ENCODE peak calls at places on chromosomes 6 and 20, in ten cellular contexts. One of them, this sample, is unnamed.

GRCh38 chr6:163147988-163148387 is 266.5 kb upstream of the QKI start:
- DNase-seq in IMR-90: no peak
- DNase-seq in mesendoderm: no peak
- DNase-seq in NAMALWA: peak
- DNase-seq in stimulated activated CD8-positive, alpha-beta memory T cell treated with anti-CD3 and anti-CD28 coated beads, Interleukin-2, amount 100 ng/mL, for 48 hours: no peak
- DNase-seq in RWPE2: no peak
- DNase-seq in stimulated activated CD4-positive, alpha-beta T cell treated with anti-CD3 and anti-CD28 coated beads, Interleukin-4, amount 100 ng/mL, for 4 hours: no peak
- DNase-seq in PC-3: peak
- DNase-seq in GM23248: no peak
- DNase-seq in mesenteric fat pad: no peak
- DNase-seq in this sample: peak

GRCh38 chr6:166927240-166927941 is 29.0 kb downstream of the RNASET2 start:
- DNase-seq in mesenteric fat pad: peak
- DNase-seq in NAMALWA: no peak
- DNase-seq in RWPE2: no peak
- DNase-seq in GM23248: no peak
- DNase-seq in PC-3: no peak
- DNase-seq in stimulated activated CD4-positive, alpha-beta T cell treated with anti-CD3 and anti-CD28 coated beads, Interleukin-4, amount 100 ng/mL, for 4 hours: no peak
- DNase-seq in mesendoderm: no peak
- DNase-seq in stimulated activated CD8-positive, alpha-beta memory T cell treated with anti-CD3 and anti-CD28 coated beads, Interleukin-2, amount 100 ng/mL, for 48 hours: no peak
- DNase-seq in IMR-90: no peak
- DNase-seq in this sample: no peak

GRCh38 chr6:137043710-137044365 is 927 bp downstream of the IL20RA start:
- DNase-seq in mesenteric fat pad: no peak
- DNase-seq in mesendoderm: peak
- DNase-seq in stimulated activated CD8-positive, alpha-beta memory T cell treated with anti-CD3 and anti-CD28 coated beads, Interleukin-2, amount 100 ng/mL, for 48 hours: no peak
- DNase-seq in IMR-90: peak
- DNase-seq in GM23248: peak
- DNase-seq in stimulated activated CD4-positive, alpha-beta T cell treated with anti-CD3 and anti-CD28 coated beads, Interleukin-4, amount 100 ng/mL, for 4 hours: no peak
- DNase-seq in RWPE2: no peak
- DNase-seq in PC-3: peak
- DNase-seq in NAMALWA: no peak
- DNase-seq in this sample: peak

GRCh38 chr20:38138086-38138777 is 26.8 kb downstream of the TGM2 start:
- DNase-seq in NAMALWA: no peak
- DNase-seq in IMR-90: no peak
- DNase-seq in RWPE2: peak
- DNase-seq in stimulated activated CD8-positive, alpha-beta memory T cell treated with anti-CD3 and anti-CD28 coated beads, Interleukin-2, amount 100 ng/mL, for 48 hours: no peak
- DNase-seq in PC-3: no peak
- DNase-seq in mesendoderm: no peak
- DNase-seq in stimulated activated CD4-positive, alpha-beta T cell treated with anti-CD3 and anti-CD28 coated beads, Interleukin-4, amount 100 ng/mL, for 4 hours: no peak
- DNase-seq in GM23248: no peak
- DNase-seq in mesenteric fat pad: peak
- DNase-seq in this sample: no peak

GRCh38 chr20:63132131-63132714 is 83.7 kb downstream of the YTHDF1 start:
- DNase-seq in mesendoderm: no peak
- DNase-seq in NAMALWA: no peak
- DNase-seq in stimulated activated CD8-positive, alpha-beta memory T cell treated with anti-CD3 and anti-CD28 coated beads, Interleukin-2, amount 100 ng/mL, for 48 hours: no peak
- DNase-seq in PC-3: no peak
- DNase-seq in GM23248: no peak
- DNase-seq in RWPE2: peak
- DNase-seq in IMR-90: no peak
- DNase-seq in stimulated activated CD4-positive, alpha-beta T cell treated with anti-CD3 and anti-CD28 coated beads, Interleukin-4, amount 100 ng/mL, for 4 hours: no peak
- DNase-seq in mesenteric fat pad: peak
- DNase-seq in this sample: no peak

GRCh38 chr6:77669913-77670312 is 17.1 kb downstream of the MEI4 start:
- DNase-seq in RWPE2: no peak
- DNase-seq in NAMALWA: no peak
- DNase-seq in GM23248: no peak
- DNase-seq in mesendoderm: no peak
- DNase-seq in stimulated activated CD4-positive, alpha-beta T cell treated with anti-CD3 and anti-CD28 coated beads, Interleukin-4, amount 100 ng/mL, for 4 hours: no peak
- DNase-seq in mesenteric fat pad: no peak
- DNase-seq in stimulated activated CD8-positive, alpha-beta memory T cell treated with anti-CD3 and anti-CD28 coated beads, Interleukin-2, amount 100 ng/mL, for 48 hours: no peak
- DNase-seq in IMR-90: no peak
- DNase-seq in PC-3: no peak
- DNase-seq in this sample: no peak

GRCh38 chr6:41713650-41714291 is 21.6 kb downstream of the TFEB start:
- DNase-seq in RWPE2: no peak
- DNase-seq in GM23248: peak
- DNase-seq in stimulated activated CD8-positive, alpha-beta memory T cell treated with anti-CD3 and anti-CD28 coated beads, Interleukin-2, amount 100 ng/mL, for 48 hours: no peak
- DNase-seq in IMR-90: no peak
- DNase-seq in stimulated activated CD4-positive, alpha-beta T cell treated with anti-CD3 and anti-CD28 coated beads, Interleukin-4, amount 100 ng/mL, for 4 hours: no peak
- DNase-seq in PC-3: no peak
- DNase-seq in mesendoderm: no peak
- DNase-seq in mesenteric fat pad: no peak
- DNase-seq in NAMALWA: no peak
- DNase-seq in this sample: no peak

GRCh38 chr6:18753071-18753470 is 365.9 kb downstream of the RNF144B start:
- DNase-seq in mesendoderm: no peak
- DNase-seq in stimulated activated CD4-positive, alpha-beta T cell treated with anti-CD3 and anti-CD28 coated beads, Interleukin-4, amount 100 ng/mL, for 4 hours: no peak
- DNase-seq in PC-3: no peak
- DNase-seq in NAMALWA: no peak
- DNase-seq in RWPE2: no peak
- DNase-seq in GM23248: no peak
- DNase-seq in stimulated activated CD8-positive, alpha-beta memory T cell treated with anti-CD3 and anti-CD28 coated beads, Interleukin-2, amount 100 ng/mL, for 48 hours: no peak
- DNase-seq in mesenteric fat pad: no peak
- DNase-seq in IMR-90: no peak
- DNase-seq in this sample: no peak

GRCh38 chr20:50540620-50541605 is 30.7 kb downstream of the PTPN1 start:
- DNase-seq in GM23248: peak
- DNase-seq in PC-3: peak
- DNase-seq in mesenteric fat pad: no peak
- DNase-seq in NAMALWA: no peak
- DNase-seq in RWPE2: no peak
- DNase-seq in IMR-90: peak
- DNase-seq in stimulated activated CD4-positive, alpha-beta T cell treated with anti-CD3 and anti-CD28 coated beads, Interleukin-4, amount 100 ng/mL, for 4 hours: no peak
- DNase-seq in stimulated activated CD8-positive, alpha-beta memory T cell treated with anti-CD3 and anti-CD28 coated beads, Interleukin-2, amount 100 ng/mL, for 48 hours: no peak
- DNase-seq in mesendoderm: peak
- DNase-seq in this sample: peak

GRCh38 chr6:157761331-157761921 is 61.6 kb upstream of the SNX9 start:
- DNase-seq in NAMALWA: no peak
- DNase-seq in RWPE2: no peak
- DNase-seq in stimulated activated CD8-positive, alpha-beta memory T cell treated with anti-CD3 and anti-CD28 coated beads, Interleukin-2, amount 100 ng/mL, for 48 hours: no peak
- DNase-seq in GM23248: peak
- DNase-seq in IMR-90: peak
- DNase-seq in mesendoderm: no peak
- DNase-seq in stimulated activated CD4-positive, alpha-beta T cell treated with anti-CD3 and anti-CD28 coated beads, Interleukin-4, amount 100 ng/mL, for 4 hours: no peak
- DNase-seq in mesenteric fat pad: no peak
- DNase-seq in PC-3: peak
- DNase-seq in this sample: peak

GRCh38 chr20:17327185-17327780 is 100.4 kb downstream of the PCSK2 start:
- DNase-seq in NAMALWA: no peak
- DNase-seq in mesenteric fat pad: no peak
- DNase-seq in GM23248: no peak
- DNase-seq in RWPE2: no peak
- DNase-seq in stimulated activated CD8-positive, alpha-beta memory T cell treated with anti-CD3 and anti-CD28 coated beads, Interleukin-2, amount 100 ng/mL, for 48 hours: no peak
- DNase-seq in mesendoderm: no peak
- DNase-seq in PC-3: no peak
- DNase-seq in stimulated activated CD4-positive, alpha-beta T cell treated with anti-CD3 and anti-CD28 coated beads, Interleukin-4, amount 100 ng/mL, for 4 hours: no peak
- DNase-seq in IMR-90: no peak
- DNase-seq in this sample: no peak

GRCh38 chr6:75505426-75505825 is 11.8 kb upstream of the FILIP1 start:
- DNase-seq in mesendoderm: peak
- DNase-seq in mesenteric fat pad: no peak
- DNase-seq in stimulated activated CD4-positive, alpha-beta T cell treated with anti-CD3 and anti-CD28 coated beads, Interleukin-4, amount 100 ng/mL, for 4 hours: no peak
- DNase-seq in stimulated activated CD8-positive, alpha-beta memory T cell treated with anti-CD3 and anti-CD28 coated beads, Interleukin-2, amount 100 ng/mL, for 48 hours: no peak
- DNase-seq in NAMALWA: no peak
- DNase-seq in RWPE2: no peak
- DNase-seq in GM23248: no peak
- DNase-seq in IMR-90: no peak
- DNase-seq in PC-3: no peak
- DNase-seq in this sample: no peak

GRCh38 chr6:46029602-46030001 is 13.9 kb upstream of the CLIC5 start:
- DNase-seq in mesendoderm: no peak
- DNase-seq in mesenteric fat pad: no peak
- DNase-seq in stimulated activated CD8-positive, alpha-beta memory T cell treated with anti-CD3 and anti-CD28 coated beads, Interleukin-2, amount 100 ng/mL, for 48 hours: no peak
- DNase-seq in RWPE2: no peak
- DNase-seq in stimulated activated CD4-positive, alpha-beta T cell treated with anti-CD3 and anti-CD28 coated beads, Interleukin-4, amount 100 ng/mL, for 4 hours: no peak
- DNase-seq in GM23248: no peak
- DNase-seq in IMR-90: no peak
- DNase-seq in NAMALWA: no peak
- DNase-seq in PC-3: no peak
- DNase-seq in this sample: no peak

GRCh38 chr6:141088171-141088570 is 1044.6 kb upstream of the GJE1 start:
- DNase-seq in PC-3: no peak
- DNase-seq in mesendoderm: no peak
- DNase-seq in stimulated activated CD8-positive, alpha-beta memory T cell treated with anti-CD3 and anti-CD28 coated beads, Interleukin-2, amount 100 ng/mL, for 48 hours: no peak
- DNase-seq in IMR-90: no peak
- DNase-seq in NAMALWA: no peak
- DNase-seq in stimulated activated CD4-positive, alpha-beta T cell treated with anti-CD3 and anti-CD28 coated beads, Interleukin-4, amount 100 ng/mL, for 4 hours: no peak
- DNase-seq in mesenteric fat pad: no peak
- DNase-seq in RWPE2: no peak
- DNase-seq in GM23248: no peak
- DNase-seq in this sample: no peak

GRCh38 chr6:23228439-23229024 is 659.2 kb downstream of the HDGFL1 start:
- DNase-seq in stimulated activated CD4-positive, alpha-beta T cell treated with anti-CD3 and anti-CD28 coated beads, Interleukin-4, amount 100 ng/mL, for 4 hours: no peak
- DNase-seq in mesenteric fat pad: no peak
- DNase-seq in RWPE2: no peak
- DNase-seq in IMR-90: peak
- DNase-seq in NAMALWA: no peak
- DNase-seq in stimulated activated CD8-positive, alpha-beta memory T cell treated with anti-CD3 and anti-CD28 coated beads, Interleukin-2, amount 100 ng/mL, for 48 hours: no peak
- DNase-seq in GM23248: peak
- DNase-seq in PC-3: peak
- DNase-seq in mesendoderm: no peak
- DNase-seq in this sample: peak

GRCh38 chr6:158068893-158069799 is 87.5 kb downstream of the SYNJ2 start:
- DNase-seq in IMR-90: peak
- DNase-seq in stimulated activated CD8-positive, alpha-beta memory T cell treated with anti-CD3 and anti-CD28 coated beads, Interleukin-2, amount 100 ng/mL, for 48 hours: no peak
- DNase-seq in mesendoderm: peak
- DNase-seq in NAMALWA: no peak
- DNase-seq in RWPE2: peak
- DNase-seq in mesenteric fat pad: no peak
- DNase-seq in PC-3: peak
- DNase-seq in stimulated activated CD4-positive, alpha-beta T cell treated with anti-CD3 and anti-CD28 coated beads, Interleukin-4, amount 100 ng/mL, for 4 hours: no peak
- DNase-seq in GM23248: peak
- DNase-seq in this sample: peak

GRCh38 chr6:31970604-31971271 is 1.2 kb downstream of the DXO start:
- DNase-seq in mesendoderm: no peak
- DNase-seq in NAMALWA: no peak
- DNase-seq in stimulated activated CD4-positive, alpha-beta T cell treated with anti-CD3 and anti-CD28 coated beads, Interleukin-4, amount 100 ng/mL, for 4 hours: no peak
- DNase-seq in RWPE2: no peak
- DNase-seq in stimulated activated CD8-positive, alpha-beta memory T cell treated with anti-CD3 and anti-CD28 coated beads, Interleukin-2, amount 100 ng/mL, for 48 hours: no peak
- DNase-seq in IMR-90: no peak
- DNase-seq in PC-3: peak
- DNase-seq in mesenteric fat pad: no peak
- DNase-seq in GM23248: peak
- DNase-seq in this sample: no peak

GRCh38 chr6:25060522-25060921 is 124.8 kb upstream of the RIPOR2 start:
- DNase-seq in stimulated activated CD8-positive, alpha-beta memory T cell treated with anti-CD3 and anti-CD28 coated beads, Interleukin-2, amount 100 ng/mL, for 48 hours: no peak
- DNase-seq in mesenteric fat pad: no peak
- DNase-seq in mesendoderm: no peak
- DNase-seq in stimulated activated CD4-positive, alpha-beta T cell treated with anti-CD3 and anti-CD28 coated beads, Interleukin-4, amount 100 ng/mL, for 4 hours: no peak
- DNase-seq in IMR-90: no peak
- DNase-seq in NAMALWA: no peak
- DNase-seq in RWPE2: no peak
- DNase-seq in GM23248: no peak
- DNase-seq in PC-3: no peak
- DNase-seq in this sample: no peak

GRCh38 chr6:116395647-116396046 is 24.9 kb downstream of the DSE start:
- DNase-seq in NAMALWA: no peak
- DNase-seq in stimulated activated CD4-positive, alpha-beta T cell treated with anti-CD3 and anti-CD28 coated beads, Interleukin-4, amount 100 ng/mL, for 4 hours: no peak
- DNase-seq in mesendoderm: no peak
- DNase-seq in IMR-90: no peak
- DNase-seq in stimulated activated CD8-positive, alpha-beta memory T cell treated with anti-CD3 and anti-CD28 coated beads, Interleukin-2, amount 100 ng/mL, for 48 hours: no peak
- DNase-seq in GM23248: no peak
- DNase-seq in PC-3: no peak
- DNase-seq in RWPE2: no peak
- DNase-seq in mesenteric fat pad: no peak
- DNase-seq in this sample: no peak

GRCh38 chr6:158033751-158034702 is 52.4 kb downstream of the SYNJ2 start:
- DNase-seq in mesenteric fat pad: peak
- DNase-seq in stimulated activated CD8-positive, alpha-beta memory T cell treated with anti-CD3 and anti-CD28 coated beads, Interleukin-2, amount 100 ng/mL, for 48 hours: no peak
- DNase-seq in mesendoderm: no peak
- DNase-seq in NAMALWA: no peak
- DNase-seq in GM23248: peak
- DNase-seq in RWPE2: no peak
- DNase-seq in stimulated activated CD4-positive, alpha-beta T cell treated with anti-CD3 and anti-CD28 coated beads, Interleukin-4, amount 100 ng/mL, for 4 hours: no peak
- DNase-seq in IMR-90: no peak
- DNase-seq in PC-3: no peak
- DNase-seq in this sample: no peak

GRCh38 chr6:13712485-13712990 is 903 bp upstream of the RANBP9 start:
- DNase-seq in mesendoderm: no peak
- DNase-seq in mesenteric fat pad: no peak
- DNase-seq in GM23248: peak
- DNase-seq in stimulated activated CD8-positive, alpha-beta memory T cell treated with anti-CD3 and anti-CD28 coated beads, Interleukin-2, amount 100 ng/mL, for 48 hours: no peak
- DNase-seq in RWPE2: no peak
- DNase-seq in NAMALWA: peak
- DNase-seq in IMR-90: peak
- DNase-seq in stimulated activated CD4-positive, alpha-beta T cell treated with anti-CD3 and anti-CD28 coated beads, Interleukin-4, amount 100 ng/mL, for 4 hours: no peak
- DNase-seq in PC-3: peak
- DNase-seq in this sample: no peak

GRCh38 chr6:19127085-19127484 is 710.1 kb upstream of the ID4 start:
- DNase-seq in NAMALWA: no peak
- DNase-seq in stimulated activated CD4-positive, alpha-beta T cell treated with anti-CD3 and anti-CD28 coated beads, Interleukin-4, amount 100 ng/mL, for 4 hours: no peak
- DNase-seq in mesenteric fat pad: no peak
- DNase-seq in stimulated activated CD8-positive, alpha-beta memory T cell treated with anti-CD3 and anti-CD28 coated beads, Interleukin-2, amount 100 ng/mL, for 48 hours: no peak
- DNase-seq in IMR-90: no peak
- DNase-seq in RWPE2: no peak
- DNase-seq in PC-3: no peak
- DNase-seq in GM23248: no peak
- DNase-seq in mesendoderm: no peak
- DNase-seq in this sample: no peak

GRCh38 chr6:110875548-110876169 is 1.1 kb downstream of the AMD1 start:
- DNase-seq in GM23248: peak
- DNase-seq in PC-3: no peak
- DNase-seq in NAMALWA: peak
- DNase-seq in mesendoderm: peak
- DNase-seq in mesenteric fat pad: peak
- DNase-seq in IMR-90: no peak
- DNase-seq in stimulated activated CD4-positive, alpha-beta T cell treated with anti-CD3 and anti-CD28 coated beads, Interleukin-4, amount 100 ng/mL, for 4 hours: peak
- DNase-seq in stimulated activated CD8-positive, alpha-beta memory T cell treated with anti-CD3 and anti-CD28 coated beads, Interleukin-2, amount 100 ng/mL, for 48 hours: peak
- DNase-seq in RWPE2: peak
- DNase-seq in this sample: peak

GRCh38 chr6:170102582-170103481 is 188.0 kb downstream of the DLL1 start:
- DNase-seq in RWPE2: peak
- DNase-seq in stimulated activated CD8-positive, alpha-beta memory T cell treated with anti-CD3 and anti-CD28 coated beads, Interleukin-2, amount 100 ng/mL, for 48 hours: no peak
- DNase-seq in mesendoderm: no peak
- DNase-seq in PC-3: no peak
- DNase-seq in stimulated activated CD4-positive, alpha-beta T cell treated with anti-CD3 and anti-CD28 coated beads, Interleukin-4, amount 100 ng/mL, for 4 hours: no peak
- DNase-seq in IMR-90: no peak
- DNase-seq in mesenteric fat pad: peak
- DNase-seq in GM23248: no peak
- DNase-seq in NAMALWA: no peak
- DNase-seq in this sample: no peak

GRCh38 chr20:14334306-14334930 is 3.0 kb downstream of the FLRT3 start:
- DNase-seq in mesenteric fat pad: no peak
- DNase-seq in NAMALWA: peak
- DNase-seq in stimulated activated CD8-positive, alpha-beta memory T cell treated with anti-CD3 and anti-CD28 coated beads, Interleukin-2, amount 100 ng/mL, for 48 hours: no peak
- DNase-seq in mesendoderm: peak
- DNase-seq in IMR-90: peak
- DNase-seq in PC-3: peak
- DNase-seq in RWPE2: no peak
- DNase-seq in GM23248: peak
- DNase-seq in stimulated activated CD4-positive, alpha-beta T cell treated with anti-CD3 and anti-CD28 coated beads, Interleukin-4, amount 100 ng/mL, for 4 hours: no peak
- DNase-seq in this sample: peak

GRCh38 chr20:44714701-44715494 is at the start of gene CCN5:
- DNase-seq in RWPE2: peak
- DNase-seq in mesendoderm: no peak
- DNase-seq in IMR-90: peak
- DNase-seq in NAMALWA: no peak
- DNase-seq in GM23248: peak
- DNase-seq in stimulated activated CD4-positive, alpha-beta T cell treated with anti-CD3 and anti-CD28 coated beads, Interleukin-4, amount 100 ng/mL, for 4 hours: no peak
- DNase-seq in stimulated activated CD8-positive, alpha-beta memory T cell treated with anti-CD3 and anti-CD28 coated beads, Interleukin-2, amount 100 ng/mL, for 48 hours: no peak
- DNase-seq in mesenteric fat pad: peak
- DNase-seq in PC-3: peak
- DNase-seq in this sample: peak

GRCh38 chr20:23889775-23890187 is 10.2 kb upstream of the CST5 start:
- DNase-seq in PC-3: peak
- DNase-seq in stimulated activated CD4-positive, alpha-beta T cell treated with anti-CD3 and anti-CD28 coated beads, Interleukin-4, amount 100 ng/mL, for 4 hours: peak
- DNase-seq in IMR-90: peak
- DNase-seq in NAMALWA: peak
- DNase-seq in mesenteric fat pad: no peak
- DNase-seq in mesendoderm: peak
- DNase-seq in stimulated activated CD8-positive, alpha-beta memory T cell treated with anti-CD3 and anti-CD28 coated beads, Interleukin-2, amount 100 ng/mL, for 48 hours: peak
- DNase-seq in RWPE2: no peak
- DNase-seq in GM23248: peak
- DNase-seq in this sample: peak